ENCODE peak calls at places on chromosome 16, in four cellular contexts. Q, K, Y and H are unnamed samples.
A peak's percentile ranks its signal among the peaks of the same experiment; 100 is the strongest.

GRCh38 chr16:143456-143855 is 5.0 kb upstream of the NPRL3 start:
- DNase-seq in Q (no peak), K (no peak), Y (no peak), H (no peak)

GRCh38 chr16:57091990-57092785 is at the start of gene CPNE2:
- DNase-seq in Q (peak; percentile 61), K (peak; percentile 20), Y (no peak), H (peak; percentile 36)

GRCh38 chr16:78836802-78837489 is 737.5 kb downstream of the WWOX start:
- DNase-seq in Q (no peak), K (no peak), Y (no peak), H (no peak)

GRCh38 chr16:17345043-17345442 is 125.7 kb downstream of the XYLT1 start:
- DNase-seq in Q (peak; percentile 67), K (no peak), Y (no peak), H (no peak)

GRCh38 chr16:705748-706188 is at the start of gene FBXL16:
- DNase-seq in Q (no peak), K (no peak), Y (no peak), H (peak; percentile 95)

GRCh38 chr16:85389679-85390470 is 223.2 kb upstream of the GSE1 start:
- DNase-seq in Q (no peak), K (no peak), Y (no peak), H (no peak)

GRCh38 chr16:70754371-70754770 is 46.6 kb downstream of the VAC14 start:
- DNase-seq in Q (no peak), K (no peak), Y (no peak), H (no peak)

GRCh38 chr16:3112058-3112880 is at the start of gene ZNF205:
- DNase-seq in Q (peak; percentile 86), K (no peak), Y (no peak), H (peak; percentile 93)

GRCh38 chr16:24844101-24845030 is 1.4 kb upstream of the SLC5A11 start:
- DNase-seq in Q (no peak), K (no peak), Y (no peak), H (no peak)

GRCh38 chr16:72013389-72013788 is 4.8 kb downstream of the DHODH start:
- DNase-seq in Q (no peak), K (no peak), Y (no peak), H (no peak)

GRCh38 chr16:19284207-19284606 is 1.3 kb upstream of the CLEC19A start:
- DNase-seq in Q (peak; percentile 83), K (no peak), Y (no peak), H (no peak)

GRCh38 chr16:17347624-17348023 is 123.1 kb downstream of the XYLT1 start:
- DNase-seq in Q (no peak), K (no peak), Y (no peak), H (no peak)

GRCh38 chr16:69133555-69133954 is 1.1 kb downstream of the UTP4 start:
- DNase-seq in Q (no peak), K (no peak), Y (no peak), H (no peak)

GRCh38 chr16:79605999-79606398 is 5.5 kb upstream of the MAF start:
- DNase-seq in Q (no peak), K (no peak), Y (no peak), H (no peak)

GRCh38 chr16:9081843-9082242 is 9.6 kb upstream of the HAPSTR1 start:
- DNase-seq in Q (no peak), K (no peak), Y (no peak), H (no peak)

GRCh38 chr16:74734361-74735161 is 33.9 kb upstream of the MLKL start:
- DNase-seq in Q (no peak), K (no peak), Y (no peak), H (no peak)

GRCh38 chr16:72990571-72990970 is 57.4 kb downstream of the ZFHX3 start:
- DNase-seq in Q (no peak), K (no peak), Y (no peak), H (no peak)

GRCh38 chr16:12459401-12459791 is 344.3 kb downstream of the CPPED1 start:
- DNase-seq in Q (peak; percentile 71), K (no peak), Y (no peak), H (no peak)

GRCh38 chr16:27405546-27406451 is 3.8 kb downstream of the IL21R start:
- DNase-seq in Q (no peak), K (peak; percentile 58), Y (no peak), H (no peak)

GRCh38 chr16:14186007-14186953 is 115.2 kb downstream of the MRTFB start:
- DNase-seq in Q (peak; percentile 15), K (no peak), Y (no peak), H (no peak)

GRCh38 chr16:69579783-69580182 is 14.0 kb downstream of the NFAT5 start:
- DNase-seq in Q (no peak), K (no peak), Y (no peak), H (no peak)

GRCh38 chr16:50845296-50845695 is 103.4 kb downstream of the CYLD start:
- DNase-seq in Q (no peak), K (no peak), Y (no peak), H (no peak)

GRCh38 chr16:71360378-71360777 is 1.9 kb downstream of the CALB2 start:
- DNase-seq in Q (peak; percentile 21), K (no peak), Y (no peak), H (no peak)

GRCh38 chr16:52554334-52554733 is 7.4 kb upstream of the TOX3 start:
- DNase-seq in Q (no peak), K (no peak), Y (no peak), H (no peak)

GRCh38 chr16:52555572-52555971 is 8.6 kb upstream of the TOX3 start:
- DNase-seq in Q (no peak), K (no peak), Y (no peak), H (no peak)

GRCh38 chr16:52556083-52556482 is 9.1 kb upstream of the TOX3 start:
- DNase-seq in Q (no peak), K (no peak), Y (no peak), H (no peak)

GRCh38 chr16:52552643-52553042 is 5.7 kb upstream of the TOX3 start:
- DNase-seq in Q (no peak), K (no peak), Y (no peak), H (no peak)

GRCh38 chr16:52553322-52553721 is 6.4 kb upstream of the TOX3 start:
- DNase-seq in Q (no peak), K (no peak), Y (no peak), H (no peak)
- TF ChIP-seq CTCF in Q (no peak), K (no peak), Y (no peak), H (no peak)

GRCh38 chr16:49352923-49353322 is 20.7 kb upstream of the C16orf78 start:
- DNase-seq in Q (no peak), K (no peak), Y (no peak), H (no peak)
- TF ChIP-seq CTCF in Q (no peak), K (no peak), Y (no peak), H (no peak)

DNA sequence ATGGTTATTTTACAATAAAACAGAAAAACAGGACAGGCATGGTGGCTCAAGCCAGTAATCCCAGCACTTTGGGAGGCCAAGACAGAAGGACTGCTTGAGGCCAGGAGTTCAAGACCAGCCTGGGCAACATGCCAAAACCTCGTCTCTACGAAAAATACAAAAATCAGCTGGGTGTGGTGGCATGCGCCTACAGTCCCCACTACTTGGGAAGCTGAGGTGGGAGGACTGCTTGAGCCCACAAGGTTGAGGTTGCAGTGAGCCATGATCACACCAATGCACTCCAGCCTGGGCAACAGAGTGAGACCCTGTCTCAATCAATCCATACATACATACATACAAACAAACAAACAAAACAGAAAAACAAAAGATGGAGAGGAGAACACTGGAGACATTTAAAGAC is 45.6 kb downstream of the USP31 start:
- DNase-seq in Q (no peak), K (no peak), Y (no peak), H (no peak)
- TF ChIP-seq CTCF in Q (no peak), K (no peak), Y (no peak), H (no peak)

GRCh38 chr16:23196577-23196976 is 14.0 kb downstream of the SCNN1G start:
- DNase-seq in Q (no peak), K (no peak), Y (no peak), H (no peak)
- TF ChIP-seq CTCF in Q (no peak), K (no peak), Y (no peak), H (no peak)

GRCh38 chr16:65876200-65876498 is 490.3 kb upstream of the CDH5 start:
- DNase-seq in Q (no peak), K (no peak), Y (no peak), H (no peak)
- TF ChIP-seq CTCF in Q (no peak), K (no peak), Y (no peak), H (no peak)

DNA sequence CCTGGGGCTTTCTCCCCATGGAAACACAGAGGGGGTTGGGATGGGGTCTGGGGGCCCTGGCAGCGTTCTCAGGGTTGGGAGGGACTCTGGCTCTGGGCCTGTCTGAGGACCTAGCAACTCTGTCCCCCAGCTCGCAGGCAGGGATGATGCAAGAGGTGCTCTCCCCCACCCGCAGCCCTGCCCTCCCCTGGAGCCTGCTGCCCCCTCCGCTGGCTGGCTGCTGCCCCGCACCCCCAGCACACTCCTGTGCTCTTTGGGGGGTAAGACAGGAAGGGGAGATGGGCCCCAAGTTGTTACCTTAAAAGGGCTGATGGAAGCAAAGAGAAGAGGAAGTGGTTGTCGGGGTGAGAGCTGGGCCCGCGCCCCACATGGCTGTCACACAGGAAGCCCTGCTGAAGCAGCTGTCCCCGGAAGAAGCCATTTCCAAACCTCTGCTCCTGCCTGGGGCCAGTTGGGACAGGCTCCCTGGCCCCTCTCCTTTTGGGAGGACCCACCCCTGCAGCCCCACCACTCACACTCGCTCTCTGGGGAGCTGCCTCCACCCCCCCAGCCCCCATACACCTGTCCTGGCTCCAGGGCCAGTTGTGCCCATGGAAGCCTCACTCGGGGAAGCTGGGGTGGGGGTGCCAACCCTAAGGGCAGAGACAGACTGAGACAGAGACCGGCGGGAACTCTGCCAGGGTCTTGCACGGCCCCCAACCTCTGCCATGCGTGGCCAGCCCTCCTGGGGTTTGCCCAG is 2.5 kb downstream of the CORO1A start:
- DNase-seq in Q (peak; percentile 69), K (peak; percentile 84), Y (peak; percentile 84), H (no peak)
- TF ChIP-seq CTCF in Q (no peak), K (no peak), Y (no peak), H (no peak)

GRCh38 chr16:67931712-67932461 is at the start of gene CTRL:
- DNase-seq in Q (peak; percentile 91), K (no peak), Y (no peak), H (no peak)
- TF ChIP-seq CTCF in Q (peak; percentile 43), K (no peak), Y (no peak), H (no peak)

DNA sequence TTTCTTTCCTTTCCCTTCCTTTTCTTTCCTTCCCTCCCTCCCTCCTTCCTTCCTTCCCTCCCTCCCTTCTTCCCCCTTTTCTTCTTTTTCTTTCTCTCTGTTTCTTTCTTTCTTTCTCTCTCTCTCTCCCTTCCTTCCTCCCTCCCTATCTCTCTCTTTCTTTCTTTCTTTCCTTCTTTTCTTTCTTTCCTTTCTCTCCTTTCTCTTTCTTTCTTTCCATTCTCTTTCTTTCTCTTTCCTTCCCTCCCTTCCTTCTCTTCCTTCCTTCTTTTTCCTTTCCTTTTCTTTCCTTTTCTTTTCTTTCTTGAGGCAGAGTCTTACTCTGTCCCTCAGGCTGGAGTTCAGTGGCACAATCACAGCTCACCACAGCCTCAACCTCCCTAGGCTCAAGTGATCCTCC is 31.0 kb downstream of the DEXI start:
- DNase-seq in Q (no peak), K (no peak), Y (no peak), H (no peak)
- TF ChIP-seq CTCF in Q (no peak), K (no peak), Y (no peak), H (no peak)

GRCh38 chr16:88560722-88561484 is 9.3 kb upstream of the ZC3H18 start:
- DNase-seq in Q (no peak), K (no peak), Y (no peak), H (no peak)

GRCh38 chr16:88558457-88559442 is 11.5 kb upstream of the ZC3H18 start:
- DNase-seq in Q (peak; percentile 89), K (no peak), Y (no peak), H (no peak)

GRCh38 chr16:88556294-88556988 is 13.8 kb upstream of the ZC3H18 start:
- DNase-seq in Q (no peak), K (no peak), Y (no peak), H (no peak)

GRCh38 chr16:88566158-88566557 is 4.0 kb upstream of the ZC3H18 start:
- DNase-seq in Q (no peak), K (no peak), Y (no peak), H (no peak)

GRCh38 chr16:88561485-88562369 is 8.5 kb upstream of the ZC3H18 start:
- DNase-seq in Q (peak; percentile 55), K (peak; percentile 59), Y (peak; percentile 55), H (no peak)
- TF ChIP-seq CTCF in Q (peak; percentile 65), K (peak; percentile 45), Y (peak; percentile 56), H (peak; percentile 64)